ENCODE peak calls at places on chromosomes 11 and 22, in six cellular contexts. F is IMR-90, G is right lobe of liver, B is brain microvascular endothelial cell, H is PC-3, J is prostate gland. I is an unnamed sample. For H3K36me3, the result is how much of the 10 kb centered on the place peaks cover.

GRCh38 chr22:19149047-19149883 is 827 bp downstream of the GSC2 start:
- DNase-seq in F (no peak), G (no peak), B (no peak), H (no peak), J (no peak), I (no peak)

GRCh38 chr11:64998690-64999431 is 2.1 kb upstream of the BATF2 start:
- DNase-seq in F (no peak), G (no peak), B (no peak), H (no peak), J (no peak), I (no peak)

GRCh38 chr22:40014661-40015255 is 20.0 kb downstream of the FAM83F start:
- DNase-seq in F (no peak), G (no peak), B (no peak), H (no peak), J (peak), I (no peak)

GRCh38 chr11:62716816-62717215 is 9.3 kb downstream of the GNG3 start:
- DNase-seq in F (no peak), G (no peak), B (no peak), H (no peak), J (peak), I (no peak)

GRCh38 chr11:79744941-79745340 is 304.1 kb upstream of the TENM4 start:
- DNase-seq in F (no peak), G (no peak), B (no peak), H (peak), J (no peak), I (no peak)

GRCh38 chr11:12266943-12267342 is 110.4 kb upstream of the PARVA start:
- DNase-seq in F (no peak), G (no peak), B (no peak), H (no peak), J (no peak), I (no peak)

GRCh38 chr11:78667462-78667861 is 92.8 kb upstream of the NARS2 start:
- DNase-seq in F (no peak), G (no peak), B (no peak), H (no peak), J (no peak), I (no peak)

GRCh38 chr22:37802310-37803194 is 5.2 kb upstream of the GCAT start:
- DNase-seq in F (peak), G (peak), B (no peak), H (peak), J (no peak), I (no peak)

GRCh38 chr11:102111011-102111786 is 952 bp downstream of the YAP1 start:
- DNase-seq in F (peak), G (peak), B (peak), H (peak), J (peak), I (peak)

DNA sequence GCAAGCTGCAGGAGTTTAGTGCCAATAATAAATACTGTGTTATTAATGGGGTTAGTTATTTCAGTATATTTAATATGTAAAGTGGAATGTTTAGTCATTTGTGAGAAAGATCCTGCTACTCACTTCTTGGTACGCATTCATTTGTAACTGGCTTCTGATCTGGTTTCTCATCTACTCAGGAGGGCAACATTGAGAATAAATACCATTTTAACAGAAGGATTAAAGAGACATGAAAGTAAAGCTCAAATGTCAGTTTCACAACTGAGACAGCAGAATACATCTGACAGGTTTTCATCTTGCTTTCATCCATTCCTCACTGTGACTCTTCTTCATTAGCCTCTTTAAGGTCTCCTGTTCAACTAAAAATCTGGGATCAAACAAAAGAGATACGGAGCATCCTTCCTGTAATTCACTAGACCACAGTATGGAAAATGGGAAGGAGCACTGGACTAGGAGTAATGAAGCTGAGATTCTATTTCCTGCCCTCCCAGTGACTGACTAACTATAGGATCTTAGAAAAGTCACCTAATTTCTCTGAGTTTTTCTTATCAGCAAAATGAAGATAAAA is 31.4 kb upstream of the CCDC89 start:
- DNase-seq in F (no peak), G (no peak), B (no peak), H (no peak), J (no peak), I (no peak)
- H3K4me3 ChIP-seq in F (peak), G (no peak), B (no peak), H (no peak), J (no peak), I (no peak)

GRCh38 chr11:46916251-46916650 is 2.1 kb downstream of the LRP4 start:
- DNase-seq in F (no peak), G (no peak), B (no peak), H (no peak), J (peak), I (no peak)

GRCh38 chr11:46914910-46915309 is 3.4 kb downstream of the LRP4 start:
- DNase-seq in F (no peak), G (no peak), B (no peak), H (no peak), J (no peak), I (no peak)

GRCh38 chr11:46917109-46918086 is 952 bp downstream of the LRP4 start:
- DNase-seq in F (no peak), G (no peak), B (no peak), H (no peak), J (no peak), I (no peak)

GRCh38 chr11:46918087-46918751 is at the start of gene LRP4:
- DNase-seq in F (no peak), G (peak), B (no peak), H (no peak), J (peak), I (no peak)

DNA sequence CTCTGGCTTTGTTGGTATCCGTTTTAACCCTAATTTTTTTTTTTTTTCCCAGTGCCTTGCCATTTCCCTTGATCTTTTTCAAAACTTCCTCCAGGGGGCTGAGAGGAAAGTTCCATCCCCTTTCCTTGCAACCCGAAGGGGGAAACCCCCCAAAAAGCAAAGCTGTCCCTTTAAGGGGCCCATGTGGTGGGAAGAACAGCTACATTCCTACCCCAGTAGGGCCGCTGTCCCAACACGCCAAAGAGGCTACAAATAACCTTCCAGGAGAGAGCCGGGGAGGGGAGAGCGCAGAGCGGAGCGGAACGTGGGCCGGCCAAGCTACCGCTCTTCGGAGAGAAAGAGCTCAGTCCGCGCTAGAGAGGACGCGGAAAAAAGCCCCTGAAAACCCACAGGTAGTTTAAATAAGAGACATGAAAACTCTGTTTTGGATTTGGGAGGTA is 1.7 kb downstream of the LRP4 start:
- DNase-seq in F (peak), G (no peak), B (peak), H (no peak), J (peak), I (no peak)
- TF ChIP-seq CTCF in F (peak), G (no peak), B (peak), H (no peak), J (no peak), I (no peak)

GRCh38 chr11:120104041-120104440 is 33.9 kb downstream of the TRIM29 start:
- DNase-seq in F (no peak), G (no peak), B (no peak), H (no peak), J (no peak), I (no peak)
- H3K36me3 ChIP-seq in F (under half), G (under half), B (under half), H (under half), J (under half), I (under half)

GRCh38 chr11:68940651-68941323 is 37.1 kb downstream of the IGHMBP2 start:
- DNase-seq in F (no peak), G (no peak), B (no peak), H (no peak), J (no peak), I (no peak)

GRCh38 chr11:68939583-68940555 is 36.2 kb downstream of the IGHMBP2 start:
- DNase-seq in F (no peak), G (no peak), B (no peak), H (no peak), J (no peak), I (no peak)

GRCh38 chr11:68942751-68943271 is 38.0 kb downstream of the MRGPRD start:
- DNase-seq in F (no peak), G (no peak), B (no peak), H (no peak), J (no peak), I (no peak)

GRCh38 chr11:68941324-68942089 is 37.8 kb downstream of the IGHMBP2 start:
- DNase-seq in F (no peak), G (no peak), B (no peak), H (no peak), J (no peak), I (no peak)

DNA sequence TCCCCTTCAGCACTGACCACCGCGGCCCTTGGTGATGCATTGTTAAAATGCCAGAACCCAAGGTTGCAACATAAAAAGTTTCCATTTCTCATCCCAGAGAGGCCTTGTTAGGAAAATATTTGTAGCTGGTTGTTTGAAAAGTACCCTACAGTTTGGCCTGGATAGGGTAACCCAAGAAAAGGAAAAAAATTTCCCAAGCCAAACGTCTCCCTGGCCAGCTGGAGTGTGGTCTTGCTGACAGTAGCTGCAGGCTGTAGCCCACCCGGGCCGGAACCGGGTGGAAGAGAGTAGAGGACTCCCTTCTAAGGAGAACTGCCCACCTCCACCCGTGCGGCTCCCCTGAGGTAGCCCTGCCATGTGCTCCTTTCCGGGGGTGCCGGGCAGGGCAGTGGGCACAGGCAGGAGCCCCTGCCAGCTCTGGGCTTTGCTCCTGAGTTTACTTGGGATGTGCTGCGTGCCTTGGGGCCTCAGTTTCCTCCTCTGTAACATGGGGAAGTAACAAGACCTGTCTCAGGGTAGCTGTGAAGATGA is 38.5 kb downstream of the IGHMBP2 start:
- DNase-seq in F (no peak), G (no peak), B (no peak), H (no peak), J (no peak), I (no peak)
- H3K4me3 ChIP-seq in F (no peak), G (no peak), B (no peak), H (no peak), J (no peak), I (no peak)